ENCODE peak calls at places on chromosomes 2 and 18, in six cellular contexts. O, E, M, C, G and K are unnamed samples.

GRCh38 chr2:70984576-70985282 is 6.3 kb downstream of the ANKRD53 start:
- DNase-seq in M (no peak), O (peak), C (peak), G (peak), E (no peak), K (no peak)

GRCh38 chr18:50666536-50666935 is 106.6 kb downstream of the MAPK4 start:
- DNase-seq in O (no peak), E (no peak), M (no peak), C (no peak), G (no peak), K (no peak)

GRCh38 chr2:143030127-143030526 is 99.1 kb upstream of the ARHGAP15 start:
- DNase-seq in E (no peak), O (no peak), C (no peak), G (no peak), M (no peak), K (no peak)

GRCh38 chr2:149259136-149259535 is 71.3 kb upstream of the LYPD6 start:
- DNase-seq in G (no peak), E (no peak), C (no peak), M (no peak), O (no peak), K (no peak)

GRCh38 chr2:69797235-69797634 is 32.2 kb upstream of the GMCL1 start:
- DNase-seq in C (no peak), O (no peak), M (no peak), G (no peak), E (no peak), K (no peak)

GRCh38 chr18:76519156-76519549 is 24.1 kb upstream of the ZNF516 start:
- DNase-seq in G (no peak), C (peak), E (no peak), O (no peak), M (no peak), K (no peak)

GRCh38 chr2:162581931-162582330 is 238.0 kb downstream of the GCA start:
- DNase-seq in G (no peak), M (no peak), C (no peak), O (no peak), E (no peak), K (no peak)

GRCh38 chr2:189293164-189293563 is 113.6 kb upstream of the COL5A2 start:
- DNase-seq in O (no peak), M (no peak), G (no peak), C (no peak), E (no peak), K (no peak)

GRCh38 chr18:61551586-61551985 is 218.4 kb downstream of the CDH20 start:
- DNase-seq in G (no peak), M (peak), O (peak), C (peak), E (peak), K (peak)

GRCh38 chr2:203811491-203812221 is 55.9 kb upstream of the CTLA4 start:
- DNase-seq in G (peak), E (peak), M (no peak), O (no peak), C (peak), K (no peak)

GRCh38 chr18:76923485-76924085 is 101.2 kb downstream of the ZNF236 start:
- DNase-seq in M (peak), C (peak), E (peak), O (no peak), G (no peak), K (no peak)

GRCh38 chr2:14872779-14873325 is 240.3 kb downstream of the LRATD1 start:
- DNase-seq in M (no peak), C (no peak), G (no peak), O (no peak), E (no peak), K (no peak)

GRCh38 chr2:235183789-235184188 is 232.0 kb downstream of the SH3BP4 start:
- DNase-seq in M (no peak), G (no peak), E (no peak), O (no peak), C (no peak), K (no peak)

GRCh38 chr2:117755768-117756167 is 58.7 kb upstream of the DDX18 start:
- DNase-seq in G (no peak), M (no peak), E (no peak), C (no peak), O (no peak), K (no peak)

GRCh38 chr2:50611261-50612020 is 420.5 kb downstream of the NRXN1 start:
- DNase-seq in M (no peak), G (no peak), E (no peak), O (no peak), C (no peak), K (no peak)

GRCh38 chr2:3585239-3586109 is 9.4 kb upstream of the COLEC11 start:
- DNase-seq in E (peak), O (no peak), C (peak), M (no peak), G (peak), K (no peak)

GRCh38 chr2:165700511-165700910 is 93.5 kb downstream of the GALNT3 start:
- DNase-seq in G (no peak), O (no peak), E (no peak), M (no peak), C (no peak), K (no peak)

GRCh38 chr2:27441958-27442281 is 261 bp upstream of the KRTCAP3 start:
- DNase-seq in G (no peak), E (no peak), C (no peak), M (no peak), O (peak), K (no peak)
- TF ChIP-seq CTCF in G (peak), E (no peak), C (no peak), M (no peak), O (peak), K (no peak)

GRCh38 chr2:194166818-194167217 is 1490.2 kb upstream of the SLC39A10 start:
- DNase-seq in E (peak), M (no peak), C (peak), G (no peak), O (no peak), K (peak)
- TF ChIP-seq CTCF in E (peak), M (no peak), C (peak), G (peak), O (peak), K (peak)

GRCh38 chr2:99066602-99067001 is 74.9 kb upstream of the C2orf15 start:
- DNase-seq in O (peak), C (peak), M (no peak), E (peak), G (no peak), K (peak)
- TF ChIP-seq CTCF in O (peak), C (peak), M (peak), E (peak), G (no peak), K (peak)

DNA sequence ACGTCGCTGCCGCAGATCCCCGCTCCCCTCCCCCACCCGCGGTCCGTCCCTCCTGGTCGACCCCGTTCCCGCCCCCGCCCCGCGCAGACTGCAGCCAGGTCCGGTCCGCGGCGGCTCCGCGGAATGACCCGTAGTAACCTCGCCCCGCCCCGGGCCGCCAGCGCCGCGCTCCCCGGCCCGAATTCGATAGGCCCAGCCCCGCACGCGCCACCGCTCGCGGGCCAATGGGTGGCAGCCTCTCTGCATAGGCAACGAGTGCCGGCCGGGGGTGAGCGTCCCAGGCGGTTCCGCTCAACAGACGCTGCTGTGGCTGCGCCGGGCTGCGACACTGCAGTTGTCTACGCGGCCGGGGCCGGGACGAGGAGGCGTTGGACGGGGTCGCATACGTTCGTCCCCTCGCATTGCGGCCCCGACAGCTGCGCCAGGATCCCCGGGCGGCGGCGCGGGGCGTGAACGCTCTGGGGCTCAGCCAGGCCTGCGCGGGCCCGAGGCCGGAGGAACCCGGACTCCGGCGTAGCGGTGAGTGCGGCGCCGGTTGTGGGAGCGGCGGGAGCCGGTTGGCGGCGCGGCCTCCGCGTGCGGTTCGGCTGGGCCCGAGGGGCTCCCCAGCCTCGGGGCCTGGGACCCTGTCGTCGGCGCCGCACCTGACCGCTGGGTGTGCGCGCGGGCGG is at the start of gene ACSL3:
- DNase-seq in E (peak), O (peak), M (peak), G (peak), C (peak), K (peak)
- TF ChIP-seq CTCF in E (peak), O (no peak), M (peak), G (no peak), C (no peak), K (no peak)

GRCh38 chr2:46850742-46851141 is 64.9 kb downstream of the MCFD2 start:
- DNase-seq in M (no peak), O (no peak), G (peak), E (no peak), C (peak), K (no peak)
- TF ChIP-seq CTCF in M (no peak), O (no peak), G (no peak), E (no peak), C (no peak), K (no peak)

GRCh38 chr2:10835052-10835970 is 22.7 kb upstream of the PDIA6 start:
- DNase-seq in G (peak), M (peak), O (peak), E (peak), C (peak), K (no peak)
- TF ChIP-seq CTCF in G (peak), M (peak), O (peak), E (peak), C (peak), K (peak)

DNA sequence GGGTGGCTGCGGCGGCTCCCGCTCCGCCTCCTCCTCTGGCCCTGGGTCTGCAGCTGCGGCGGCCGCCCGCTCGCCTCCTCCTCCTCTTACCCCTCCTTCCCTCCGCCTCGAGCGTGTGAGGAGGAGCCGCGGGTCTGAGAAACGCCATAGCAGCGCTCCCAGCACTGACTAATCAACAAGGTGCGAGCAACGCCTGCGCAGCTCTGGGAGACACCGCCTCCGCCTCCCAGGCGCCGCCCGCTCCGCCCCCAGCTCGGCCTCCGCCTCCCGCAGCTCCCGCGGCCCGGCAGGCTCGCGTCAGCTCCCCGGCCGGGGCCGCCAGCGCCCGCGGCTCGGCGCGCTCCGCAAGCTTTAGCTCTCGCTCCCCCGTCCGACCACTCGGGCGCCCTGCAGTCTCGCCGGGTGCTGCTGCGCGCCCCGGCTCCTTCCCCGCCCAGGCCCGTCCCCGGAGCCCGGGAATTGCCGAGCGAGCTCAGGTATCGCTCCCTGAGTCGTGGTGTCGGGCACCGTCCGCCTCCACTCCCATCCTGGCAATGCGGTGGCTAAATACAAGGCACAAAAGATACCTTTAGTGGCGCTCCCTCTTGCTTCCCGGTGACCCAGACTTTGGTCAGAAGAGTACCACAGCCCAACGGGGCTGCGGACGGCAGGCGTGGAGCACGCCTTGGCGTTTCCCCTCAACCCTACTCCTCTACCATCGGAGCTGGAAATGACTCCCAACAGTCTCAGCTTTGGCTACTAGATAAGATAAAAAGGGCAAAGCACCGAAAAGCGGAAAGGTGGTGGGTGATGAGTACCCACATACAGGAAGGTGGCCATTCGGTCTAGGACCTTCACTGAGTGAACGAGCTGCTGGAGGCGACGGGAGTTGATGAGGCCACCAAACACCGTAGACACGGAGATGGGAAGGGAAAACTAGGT is at the start of gene GAREM1:
- DNase-seq in C (peak), E (peak), M (peak), G (peak), O (peak), K (peak)
- TF ChIP-seq CTCF in C (peak), E (peak), M (peak), G (peak), O (peak), K (peak)

GRCh38 chr2:147214900-147215299 is 629.9 kb upstream of the ACVR2A start:
- DNase-seq in O (no peak), G (no peak), C (no peak), E (no peak), M (no peak), K (no peak)
- TF ChIP-seq CTCF in O (no peak), G (no peak), C (no peak), E (no peak), M (no peak), K (no peak)

DNA sequence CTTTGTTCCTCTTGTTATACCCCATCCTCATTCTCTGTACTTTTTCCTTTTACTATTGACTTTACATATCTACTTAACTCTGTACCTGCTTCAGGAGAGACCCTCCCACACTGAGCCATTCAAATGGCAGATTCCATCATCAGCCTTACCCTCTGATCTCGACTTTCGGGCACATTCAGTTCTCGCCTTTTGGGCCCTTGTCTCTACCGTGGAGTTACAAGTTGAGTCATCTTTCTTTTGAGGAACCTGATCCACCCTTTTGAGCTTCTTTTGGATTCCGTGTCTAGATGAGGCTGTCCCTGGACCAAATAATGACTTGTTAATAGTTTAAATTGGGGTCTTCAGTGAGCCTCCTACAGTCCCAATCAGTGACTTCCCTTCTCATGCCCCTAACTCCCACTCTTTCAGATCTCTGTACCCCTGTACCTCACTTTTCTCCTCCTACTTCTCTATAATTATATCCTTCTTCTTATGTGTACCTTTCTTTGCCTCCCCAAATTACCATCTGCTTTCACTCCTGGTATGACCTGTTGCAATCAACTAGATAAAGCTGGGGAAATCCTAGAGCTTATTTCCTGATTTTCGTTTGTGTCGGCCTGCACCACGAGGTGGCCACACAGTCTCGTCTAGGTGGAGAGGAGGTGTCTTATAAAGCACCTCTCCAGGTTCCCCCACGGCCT is 17.2 kb downstream of the SP110 start:
- DNase-seq in C (no peak), O (peak), G (no peak), E (no peak), M (no peak), K (no peak)
- TF ChIP-seq CTCF in C (no peak), O (peak), G (no peak), E (no peak), M (no peak), K (peak)